ENCODE peak calls at places on chromosomes 16 and 17, in four cellular contexts. A, Y, G and M are unnamed samples.

GRCh38 chr17:7740481-7741001 is 23.0 kb downstream of the DNAH2 start:
- DNase-seq in A (no peak), Y (no peak), G (no peak), M (no peak)

GRCh38 chr16:66478733-66479511 is 51.8 kb downstream of the BEAN1 start:
- DNase-seq in A (peak; percentile 48), Y (peak; percentile 92), G (peak; percentile 27), M (peak; percentile 67)

GRCh38 chr16:1152123-1152638 is 725 bp upstream of the CACNA1H start:
- DNase-seq in A (no peak), Y (peak; percentile 31), G (no peak), M (peak; percentile 55)

GRCh38 chr17:55487727-55488436 is 23.4 kb downstream of the SMIM36 start:
- DNase-seq in A (peak; percentile 62), Y (no peak), G (no peak), M (no peak)

GRCh38 chr17:7932949-7933348 is 943 bp downstream of the CNTROB start:
- DNase-seq in A (peak; percentile 53), Y (peak; percentile 82), G (peak; percentile 68), M (peak; percentile 44)

GRCh38 chr16:56972403-56972802 is 10.7 kb downstream of the CETP start:
- DNase-seq in A (no peak), Y (no peak), G (no peak), M (no peak)

GRCh38 chr17:6856054-6856453 is 24.5 kb upstream of the TEKT1 start:
- DNase-seq in A (no peak), Y (peak; percentile 32), G (no peak), M (no peak)

GRCh38 chr16:66159987-66160386 is 206.5 kb upstream of the CDH5 start:
- DNase-seq in A (peak; percentile 55), Y (no peak), G (no peak), M (no peak)

GRCh38 chr17:47745037-47745380 is 12.0 kb downstream of the TBX21 start:
- DNase-seq in A (no peak), Y (no peak), G (no peak), M (no peak)

GRCh38 chr17:46143827-46144236 is 49.4 kb downstream of the KANSL1 start:
- DNase-seq in A (no peak), Y (no peak), G (no peak), M (no peak)

GRCh38 chr17:44745301-44745700 is 13.5 kb upstream of the ADAM11 start:
- DNase-seq in A (no peak), Y (peak; percentile 73), G (no peak), M (no peak)

GRCh38 chr17:81338301-81339179 is 43.4 kb upstream of the SLC38A10 start:
- DNase-seq in A (no peak), Y (no peak), G (no peak), M (peak; percentile 42)

GRCh38 chr17:45035848-45036247 is 15.6 kb downstream of the DCAKD start:
- DNase-seq in A (no peak), Y (no peak), G (no peak), M (no peak)

GRCh38 chr17:37732313-37732712 is 12.5 kb downstream of the HNF1B start:
- DNase-seq in A (no peak), Y (no peak), G (no peak), M (no peak)